ENCODE peak calls at places on chromosome 3, in nine cellular contexts. W is testis, C is body of pancreas, U is stomach, L is sigmoid colon, A is ovary, G is IMR-90, D is esophagus muscularis mucosa, F is esophagus squamous epithelium. V is an unnamed sample. For H3K36me3, the result is how much of the 10 kb centered on the place peaks cover.

GRCh38 chr3:86982883-86983282 is 8.1 kb downstream of the VGLL3 start:
- DNase-seq in W (no peak), U (no peak), C (no peak), G (peak), A (no peak), L (no peak), F (no peak), D (no peak), V (peak)

GRCh38 chr3:99920530-99921376 is 103.1 kb downstream of the CMSS1 start:
- DNase-seq in D (no peak), C (peak), F (no peak), G (peak), L (peak), W (peak), U (peak), A (peak), V (peak)

GRCh38 chr3:187758318-187758717 is 13.1 kb upstream of the BCL6 start:
- DNase-seq in W (no peak), C (no peak), A (no peak), D (no peak), L (no peak), G (no peak), U (no peak), F (no peak), V (no peak)

GRCh38 chr3:24936574-24936973 is 441.9 kb upstream of the THRB start:
- DNase-seq in L (no peak), F (no peak), G (no peak), D (no peak), A (no peak), U (no peak), W (no peak), C (no peak), V (no peak)

GRCh38 chr3:119555309-119555735 is 4.1 kb downstream of the CD80 start:
- DNase-seq in C (no peak), D (no peak), U (no peak), W (no peak), L (no peak), A (no peak), F (no peak), G (no peak), V (no peak)

GRCh38 chr3:12560505-12561188 is 3.8 kb downstream of the MKRN2 start:
- DNase-seq in F (no peak), A (no peak), W (no peak), D (no peak), G (no peak), U (no peak), L (no peak), C (no peak), V (no peak)

GRCh38 chr3:115385935-115386334 is 237.4 kb upstream of the GAP43 start:
- DNase-seq in A (no peak), G (no peak), F (no peak), U (no peak), L (no peak), D (no peak), W (no peak), C (no peak), V (no peak)

GRCh38 chr3:72162649-72163184 is 377.8 kb upstream of the PROK2 start:
- DNase-seq in U (no peak), G (no peak), A (no peak), C (no peak), D (no peak), L (no peak), F (no peak), W (no peak), V (no peak)

GRCh38 chr3:128343287-128344045 is 123.2 kb downstream of the DNAJB8 start:
- DNase-seq in A (no peak), D (no peak), W (no peak), C (peak), F (no peak), U (peak), L (peak), G (peak), V (no peak)

GRCh38 chr3:59519094-59519493 is 469.3 kb upstream of the CFAP20DC start:
- DNase-seq in D (no peak), A (no peak), L (no peak), W (no peak), F (no peak), U (no peak), G (no peak), C (no peak), V (no peak)

GRCh38 chr3:50806806-50807205 is 132.1 kb downstream of the DOCK3 start:
- DNase-seq in C (no peak), L (no peak), G (no peak), F (no peak), A (no peak), D (peak), U (no peak), W (no peak), V (no peak)

GRCh38 chr3:159378391-159378790 is 576.5 kb downstream of the MFSD1 start:
- DNase-seq in W (no peak), D (no peak), G (no peak), U (no peak), L (no peak), A (no peak), C (no peak), F (no peak), V (no peak)

GRCh38 chr3:59998040-59998439 is 948.2 kb upstream of the CFAP20DC start:
- DNase-seq in C (no peak), F (no peak), L (no peak), U (no peak), G (no peak), A (no peak), W (no peak), D (no peak), V (no peak)

GRCh38 chr3:115996420-115997108 is 373.3 kb downstream of the GAP43 start:
- DNase-seq in U (no peak), D (no peak), A (no peak), F (no peak), C (no peak), L (no peak), G (peak), W (peak), V (no peak)

GRCh38 chr3:169865176-169865800 is 4.4 kb downstream of the LRRC31 start:
- DNase-seq in W (no peak), D (no peak), L (no peak), U (no peak), F (no peak), C (no peak), G (no peak), A (no peak), V (no peak)

GRCh38 chr3:48042071-48042760 is 26.0 kb upstream of the MAP4 start:
- DNase-seq in A (no peak), D (no peak), L (no peak), U (no peak), C (no peak), F (no peak), W (no peak), G (peak), V (no peak)

GRCh38 chr3:128549283-128550112 is 56.5 kb upstream of the GATA2 start:
- DNase-seq in L (no peak), W (no peak), F (no peak), C (peak), D (peak), A (no peak), G (peak), U (peak), V (peak)

GRCh38 chr3:124565013-124565412 is 165.2 kb upstream of the UMPS start:
- DNase-seq in F (no peak), C (peak), G (peak), D (no peak), U (peak), L (peak), W (peak), A (peak), V (peak)

GRCh38 chr3:127740136-127740915 is 67.6 kb downstream of the ABTB1 start:
- DNase-seq in D (no peak), W (no peak), L (no peak), U (no peak), A (no peak), G (no peak), F (no peak), C (peak), V (no peak)

GRCh38 chr3:180048840-180049239 is 12.1 kb upstream of the PEX5L start:
- DNase-seq in C (peak), A (no peak), F (no peak), G (peak), W (no peak), L (no peak), U (no peak), D (no peak), V (no peak)

GRCh38 chr3:182121424-182121823 is 409.7 kb downstream of the SOX2 start:
- DNase-seq in W (no peak), L (no peak), U (no peak), D (no peak), C (no peak), G (no peak), A (no peak), F (no peak), V (no peak)

GRCh38 chr3:58580826-58581327 is 3.7 kb upstream of the FAM107A start:
- DNase-seq in U (no peak), D (no peak), A (no peak), F (no peak), C (no peak), G (no peak), W (no peak), L (no peak), V (no peak)

GRCh38 chr3:169869484-169870304 is at the start of gene LRRC31:
- DNase-seq in F (no peak), D (no peak), L (no peak), W (no peak), A (no peak), G (no peak), C (no peak), U (no peak), V (no peak)

GRCh38 chr3:52367891-52368880 is 52.1 kb downstream of the DNAH1 start:
- DNase-seq in W (no peak), A (no peak), C (no peak), G (no peak), U (no peak), D (no peak), F (no peak), L (no peak), V (no peak)
- H3K36me3 ChIP-seq in W (under half), A (under half), C (under half), G (under half), U (half or more), D (half or more), F (under half), L (under half), V (under half)

DNA sequence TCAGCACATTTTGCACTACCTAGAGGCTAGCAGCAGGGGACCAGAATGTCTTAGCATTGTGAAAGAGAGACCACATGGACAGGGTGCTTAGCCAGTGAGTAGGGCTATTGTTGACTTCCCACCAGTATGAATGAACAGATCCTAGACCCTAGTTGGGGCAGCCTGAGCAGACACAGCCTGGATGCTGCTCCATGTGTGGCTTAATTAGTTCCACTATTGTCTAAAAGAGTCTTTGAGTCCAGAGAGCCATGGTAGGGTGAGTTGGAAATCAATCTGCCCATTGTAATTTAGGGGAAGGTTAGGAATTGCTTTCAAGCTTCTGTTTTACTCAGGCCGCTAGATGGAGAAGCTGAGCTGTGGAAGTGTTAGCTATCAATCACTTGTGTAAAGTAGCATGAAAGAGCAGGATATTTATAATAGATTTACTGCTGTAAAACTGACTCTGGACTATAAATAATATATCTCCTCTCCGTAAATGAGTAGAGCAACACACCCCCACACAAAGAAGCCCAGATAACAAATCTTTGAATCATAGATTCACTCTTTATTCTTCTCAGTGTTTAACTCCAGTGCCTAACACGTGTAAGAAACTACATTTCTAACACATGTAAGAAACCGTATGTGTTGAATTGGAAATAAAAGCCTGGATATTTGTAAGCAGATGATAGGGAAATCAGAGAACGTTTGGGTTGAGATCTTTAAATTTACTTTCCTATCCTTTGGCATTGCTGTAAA is 4.1 kb upstream of the GCSAM start:
- DNase-seq in D (no peak), L (no peak), G (peak), W (peak), F (no peak), U (no peak), A (no peak), C (no peak), V (no peak)
- TF ChIP-seq POLR2A in D (no peak), L (no peak), G (no peak), W (no peak), F (no peak), U (no peak), A (no peak), C (no peak), V (no peak)

GRCh38 chr3:38645601-38646000 is 3.9 kb downstream of the SCN5A start:
- DNase-seq in D (peak), A (no peak), U (no peak), W (no peak), F (no peak), G (no peak), C (no peak), L (peak), V (no peak)

GRCh38 chr3:38648024-38648658 is 1.3 kb downstream of the SCN5A start:
- DNase-seq in G (no peak), A (no peak), F (no peak), D (peak), C (no peak), U (no peak), L (peak), W (no peak), V (no peak)

GRCh38 chr3:38647217-38647970 is 2.1 kb downstream of the SCN5A start:
- DNase-seq in F (no peak), A (no peak), L (peak), W (no peak), D (peak), G (no peak), U (no peak), C (no peak), V (no peak)

GRCh38 chr3:38646062-38646461 is 3.4 kb downstream of the SCN5A start:
- DNase-seq in A (no peak), F (no peak), D (peak), G (no peak), C (no peak), L (peak), U (no peak), W (no peak), V (no peak)

GRCh38 chr3:38646630-38647029 is 2.9 kb downstream of the SCN5A start:
- DNase-seq in F (no peak), L (peak), C (no peak), D (peak), W (no peak), U (no peak), A (no peak), G (peak), V (no peak)
- TF ChIP-seq CTCF in F (no peak), L (no peak), C (peak), D (no peak), W (no peak), U (no peak), A (no peak), G (peak), V (no peak)

DNA sequence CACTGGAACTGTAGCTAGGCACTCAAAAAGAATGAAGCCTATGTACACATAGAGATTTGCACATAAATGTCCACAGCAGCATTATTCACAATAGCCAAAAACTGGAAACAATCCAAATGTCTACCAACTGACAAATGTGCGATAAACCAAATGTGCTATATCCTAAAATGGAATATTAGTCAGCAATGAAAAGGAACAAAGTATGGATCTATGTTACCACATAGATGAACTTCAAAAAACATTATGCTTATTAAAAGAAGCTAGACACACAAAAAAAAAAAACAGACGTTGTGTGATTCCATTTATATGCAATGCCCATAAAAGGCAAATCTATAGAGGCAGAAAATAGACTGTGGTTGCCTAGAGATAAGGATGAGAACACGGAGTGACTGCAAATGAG is 39.7 kb downstream of the SRGAP3 start:
- DNase-seq in U (no peak), W (no peak), F (no peak), D (no peak), C (no peak), G (no peak), L (no peak), A (no peak), V (no peak)
- H3K36me3 ChIP-seq in U (under half), W (under half), F (under half), D (under half), C (under half), G (under half), L (under half), A (under half), V (under half)

GRCh38 chr3:126488205-126488604 is 12.5 kb upstream of the ZXDC start:
- DNase-seq in A (no peak), U (no peak), L (no peak), G (no peak), F (no peak), W (no peak), D (no peak), C (no peak), V (no peak)
- TF ChIP-seq POLR2A in A (no peak), U (no peak), L (no peak), G (no peak), F (no peak), W (no peak), D (no peak), C (no peak), V (no peak)

GRCh38 chr3:13673207-13673606 is 124.3 kb downstream of the FBLN2 start:
- DNase-seq in W (no peak), A (no peak), C (no peak), D (no peak), G (no peak), F (no peak), L (no peak), U (no peak), V (no peak)
- TF ChIP-seq CTCF in W (no peak), A (no peak), C (no peak), D (no peak), G (no peak), F (no peak), L (no peak), U (no peak), V (no peak)